ENCODE peak calls at places on chromosomes 11 and 22, in six cellular contexts. One of them, this sample, is unnamed.
A peak's percentile ranks its signal among the peaks of the same experiment; 100 is the strongest.

GRCh38 chr11:14148653-14149273 is 186.2 kb downstream of the SPON1 start:
- DNase-seq in BJ: no peak
- DNase-seq in foreskin fibroblast: no peak
- DNase-seq in right lobe of liver: no peak
- DNase-seq in Caco-2: no peak
- DNase-seq in AG10803: peak; percentile 53
- DNase-seq in this sample: no peak

GRCh38 chr22:30572840-30573593 is 1.4 kb downstream of the GAL3ST1 start:
- DNase-seq in BJ: no peak
- DNase-seq in foreskin fibroblast: no peak
- DNase-seq in right lobe of liver: no peak
- DNase-seq in Caco-2: no peak
- DNase-seq in AG10803: no peak
- DNase-seq in this sample: no peak

GRCh38 chr11:77121876-77122575 is 6.0 kb upstream of the MYO7A start:
- DNase-seq in BJ: no peak
- DNase-seq in foreskin fibroblast: no peak
- DNase-seq in right lobe of liver: no peak
- DNase-seq in Caco-2: no peak
- DNase-seq in AG10803: no peak
- DNase-seq in this sample: no peak

GRCh38 chr22:48832592-48832991 is 995.1 kb downstream of the BRD1 start:
- DNase-seq in BJ: no peak
- DNase-seq in foreskin fibroblast: no peak
- DNase-seq in right lobe of liver: no peak
- DNase-seq in Caco-2: no peak
- DNase-seq in AG10803: no peak
- DNase-seq in this sample: no peak

GRCh38 chr22:37854946-37855345 is 5.7 kb downstream of the EIF3L start:
- DNase-seq in BJ: no peak
- DNase-seq in foreskin fibroblast: no peak
- DNase-seq in right lobe of liver: no peak
- DNase-seq in Caco-2: no peak
- DNase-seq in AG10803: no peak
- DNase-seq in this sample: no peak

GRCh38 chr22:25362215-25362882 is 142.9 kb downstream of the CRYBB2 start:
- DNase-seq in BJ: no peak
- DNase-seq in foreskin fibroblast: no peak
- DNase-seq in right lobe of liver: peak; percentile 58
- DNase-seq in Caco-2: peak; percentile 63
- DNase-seq in AG10803: peak; percentile 34
- DNase-seq in this sample: peak; percentile 27

GRCh38 chr11:47587733-47588326 is 1.4 kb downstream of the FAM180B start:
- DNase-seq in BJ: no peak
- DNase-seq in foreskin fibroblast: no peak
- DNase-seq in right lobe of liver: peak; percentile 59
- DNase-seq in Caco-2: no peak
- DNase-seq in AG10803: no peak
- DNase-seq in this sample: no peak

GRCh38 chr11:102047305-102047924 is at the start of gene CFAP300:
- DNase-seq in BJ: peak; percentile 9
- DNase-seq in foreskin fibroblast: peak; percentile 71
- DNase-seq in right lobe of liver: peak; percentile 41
- DNase-seq in Caco-2: peak; percentile 92
- DNase-seq in AG10803: peak; percentile 88
- DNase-seq in this sample: peak; percentile 45

GRCh38 chr22:32754413-32755041 is 47.0 kb upstream of the TIMP3 start:
- DNase-seq in BJ: no peak
- DNase-seq in foreskin fibroblast: peak; percentile 20
- DNase-seq in right lobe of liver: no peak
- DNase-seq in Caco-2: peak; percentile 77
- DNase-seq in AG10803: peak; percentile 51
- DNase-seq in this sample: no peak

GRCh38 chr11:45924036-45924915 is 1.8 kb downstream of the LARGE2 start:
- DNase-seq in BJ: no peak
- DNase-seq in foreskin fibroblast: no peak
- DNase-seq in right lobe of liver: no peak
- DNase-seq in Caco-2: peak; percentile 32
- DNase-seq in AG10803: no peak
- DNase-seq in this sample: no peak

GRCh38 chr11:75325713-75326438 is 25.6 kb downstream of the ARRB1 start:
- DNase-seq in BJ: peak; percentile 68
- DNase-seq in foreskin fibroblast: peak; percentile 86
- DNase-seq in right lobe of liver: peak; percentile 65
- DNase-seq in Caco-2: no peak
- DNase-seq in AG10803: peak; percentile 84
- DNase-seq in this sample: no peak

GRCh38 chr11:118437736-118438125 is 1.4 kb downstream of the KMT2A start:
- DNase-seq in BJ: no peak
- DNase-seq in foreskin fibroblast: no peak
- DNase-seq in right lobe of liver: peak; percentile 58
- DNase-seq in Caco-2: no peak
- DNase-seq in AG10803: no peak
- DNase-seq in this sample: no peak

GRCh38 chr11:133957926-133958325 is 1.2 kb upstream of the IGSF9B start:
- DNase-seq in BJ: no peak
- DNase-seq in foreskin fibroblast: no peak
- DNase-seq in right lobe of liver: no peak
- DNase-seq in Caco-2: no peak
- DNase-seq in AG10803: peak; percentile 11
- DNase-seq in this sample: no peak
- H3K4me3 ChIP-seq in BJ: no peak overlapping the region
- H3K4me3 ChIP-seq in foreskin fibroblast: no peak overlapping the region
- H3K4me3 ChIP-seq in right lobe of liver: no peak overlapping the region
- H3K4me3 ChIP-seq in Caco-2: no peak overlapping the region
- H3K4me3 ChIP-seq in AG10803: no peak overlapping the region
- H3K4me3 ChIP-seq in this sample: no peak overlapping the region

GRCh38 chr22:39992088-39992826 is 2.5 kb upstream of the FAM83F start:
- DNase-seq in BJ: no peak
- DNase-seq in foreskin fibroblast: no peak
- DNase-seq in right lobe of liver: no peak
- DNase-seq in Caco-2: no peak
- DNase-seq in AG10803: no peak
- DNase-seq in this sample: no peak
- H3K4me3 ChIP-seq in BJ: no peak overlapping the region
- H3K4me3 ChIP-seq in foreskin fibroblast: no peak overlapping the region
- H3K4me3 ChIP-seq in right lobe of liver: no peak overlapping the region
- H3K4me3 ChIP-seq in Caco-2: no peak overlapping the region
- H3K4me3 ChIP-seq in AG10803: no peak overlapping the region
- H3K4me3 ChIP-seq in this sample: no peak overlapping the region

GRCh38 chr11:86207413-86207812 is 37.1 kb upstream of the EED start:
- DNase-seq in BJ: no peak
- DNase-seq in foreskin fibroblast: no peak
- DNase-seq in right lobe of liver: no peak
- DNase-seq in Caco-2: no peak
- DNase-seq in AG10803: no peak
- DNase-seq in this sample: no peak

GRCh38 chr11:86208572-86208971 is 36.0 kb upstream of the EED start:
- DNase-seq in BJ: no peak
- DNase-seq in foreskin fibroblast: no peak
- DNase-seq in right lobe of liver: no peak
- DNase-seq in Caco-2: no peak
- DNase-seq in AG10803: no peak
- DNase-seq in this sample: no peak

GRCh38 chr11:86205415-86206268 is 38.9 kb upstream of the EED start:
- DNase-seq in BJ: no peak
- DNase-seq in foreskin fibroblast: no peak
- DNase-seq in right lobe of liver: no peak
- DNase-seq in Caco-2: peak; percentile 52
- DNase-seq in AG10803: no peak
- DNase-seq in this sample: no peak

GRCh38 chr11:86204356-86204755 is 40.2 kb upstream of the EED start:
- DNase-seq in BJ: no peak
- DNase-seq in foreskin fibroblast: no peak
- DNase-seq in right lobe of liver: no peak
- DNase-seq in Caco-2: no peak
- DNase-seq in AG10803: no peak
- DNase-seq in this sample: no peak

GRCh38 chr11:86206296-86206695 is 38.3 kb upstream of the EED start:
- DNase-seq in BJ: no peak
- DNase-seq in foreskin fibroblast: no peak
- DNase-seq in right lobe of liver: no peak
- DNase-seq in Caco-2: no peak
- DNase-seq in AG10803: no peak
- DNase-seq in this sample: no peak
- H3K4me3 ChIP-seq in BJ: no peak overlapping the region
- H3K4me3 ChIP-seq in foreskin fibroblast: no peak overlapping the region
- H3K4me3 ChIP-seq in right lobe of liver: no peak overlapping the region
- H3K4me3 ChIP-seq in Caco-2: no peak overlapping the region
- H3K4me3 ChIP-seq in AG10803: no peak overlapping the region
- H3K4me3 ChIP-seq in this sample: no peak overlapping the region

DNA sequence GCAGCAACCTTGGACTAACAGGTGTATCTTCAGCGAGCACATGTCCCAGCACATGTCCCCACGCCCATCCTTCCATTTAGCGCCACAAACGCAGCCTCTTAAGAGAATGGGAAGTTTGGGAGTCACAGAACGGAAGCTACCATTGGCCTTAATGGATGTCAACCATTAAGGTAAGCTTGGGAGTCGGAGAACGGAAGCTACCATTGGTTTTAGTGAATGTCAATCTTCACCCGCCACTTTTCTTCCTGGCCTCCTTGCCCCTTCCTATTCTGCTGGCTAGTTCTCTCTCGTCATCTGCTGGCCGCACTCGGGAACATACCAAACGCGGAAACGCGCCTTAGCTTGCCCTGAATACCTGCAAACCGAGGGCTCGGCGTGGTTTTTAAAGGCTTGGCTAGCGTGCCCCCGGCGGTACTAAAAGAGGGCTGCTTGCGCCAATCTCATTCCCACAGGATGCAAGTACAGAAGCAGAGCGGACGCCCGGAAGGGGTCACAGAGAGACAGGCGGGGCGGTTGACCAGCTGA is 24.3 kb downstream of the GLYATL1 start:
- DNase-seq in BJ: peak; percentile 13
- DNase-seq in foreskin fibroblast: peak; percentile 22
- DNase-seq in right lobe of liver: peak; percentile 29
- DNase-seq in Caco-2: no peak
- DNase-seq in AG10803: peak; percentile 65
- DNase-seq in this sample: no peak
- H3K4me3 ChIP-seq in BJ: peak overlapping the region; percentile 20
- H3K4me3 ChIP-seq in foreskin fibroblast: peak overlapping the region; percentile 18
- H3K4me3 ChIP-seq in right lobe of liver: peak overlapping the region; percentile 47
- H3K4me3 ChIP-seq in Caco-2: no peak overlapping the region
- H3K4me3 ChIP-seq in AG10803: peak overlapping the region; percentile 35
- H3K4me3 ChIP-seq in this sample: no peak overlapping the region

GRCh38 chr11:73625690-73626318 is 20.6 kb upstream of the PLEKHB1 start:
- DNase-seq in BJ: peak; percentile 16
- DNase-seq in foreskin fibroblast: peak; percentile 41
- DNase-seq in right lobe of liver: peak; percentile 61
- DNase-seq in Caco-2: peak; percentile 86
- DNase-seq in AG10803: peak; percentile 57
- DNase-seq in this sample: no peak
- H3K4me3 ChIP-seq in BJ: peak overlapping the region; percentile 11
- H3K4me3 ChIP-seq in foreskin fibroblast: peak overlapping the region; percentile 18
- H3K4me3 ChIP-seq in right lobe of liver: no peak overlapping the region
- H3K4me3 ChIP-seq in Caco-2: no peak overlapping the region
- H3K4me3 ChIP-seq in AG10803: peak overlapping the region; percentile 45
- H3K4me3 ChIP-seq in this sample: no peak overlapping the region

GRCh38 chr11:579830-580601 is 3.7 kb downstream of the PHRF1 start:
- DNase-seq in BJ: no peak
- DNase-seq in foreskin fibroblast: no peak
- DNase-seq in right lobe of liver: no peak
- DNase-seq in Caco-2: no peak
- DNase-seq in AG10803: no peak
- DNase-seq in this sample: no peak

GRCh38 chr11:576791-577610 is 731 bp downstream of the PHRF1 start:
- DNase-seq in BJ: no peak
- DNase-seq in foreskin fibroblast: no peak
- DNase-seq in right lobe of liver: peak; percentile 39
- DNase-seq in Caco-2: no peak
- DNase-seq in AG10803: no peak
- DNase-seq in this sample: no peak

GRCh38 chr11:577611-577894 is 1.3 kb downstream of the PHRF1 start:
- DNase-seq in BJ: no peak
- DNase-seq in foreskin fibroblast: no peak
- DNase-seq in right lobe of liver: no peak
- DNase-seq in Caco-2: no peak
- DNase-seq in AG10803: no peak
- DNase-seq in this sample: no peak

GRCh38 chr11:575996-576756 is at the start of gene PHRF1:
- DNase-seq in BJ: peak; percentile 31
- DNase-seq in foreskin fibroblast: peak; percentile 92
- DNase-seq in right lobe of liver: peak; percentile 98
- DNase-seq in Caco-2: peak; percentile 95
- DNase-seq in AG10803: peak; percentile 94
- DNase-seq in this sample: peak; percentile 95

DNA sequence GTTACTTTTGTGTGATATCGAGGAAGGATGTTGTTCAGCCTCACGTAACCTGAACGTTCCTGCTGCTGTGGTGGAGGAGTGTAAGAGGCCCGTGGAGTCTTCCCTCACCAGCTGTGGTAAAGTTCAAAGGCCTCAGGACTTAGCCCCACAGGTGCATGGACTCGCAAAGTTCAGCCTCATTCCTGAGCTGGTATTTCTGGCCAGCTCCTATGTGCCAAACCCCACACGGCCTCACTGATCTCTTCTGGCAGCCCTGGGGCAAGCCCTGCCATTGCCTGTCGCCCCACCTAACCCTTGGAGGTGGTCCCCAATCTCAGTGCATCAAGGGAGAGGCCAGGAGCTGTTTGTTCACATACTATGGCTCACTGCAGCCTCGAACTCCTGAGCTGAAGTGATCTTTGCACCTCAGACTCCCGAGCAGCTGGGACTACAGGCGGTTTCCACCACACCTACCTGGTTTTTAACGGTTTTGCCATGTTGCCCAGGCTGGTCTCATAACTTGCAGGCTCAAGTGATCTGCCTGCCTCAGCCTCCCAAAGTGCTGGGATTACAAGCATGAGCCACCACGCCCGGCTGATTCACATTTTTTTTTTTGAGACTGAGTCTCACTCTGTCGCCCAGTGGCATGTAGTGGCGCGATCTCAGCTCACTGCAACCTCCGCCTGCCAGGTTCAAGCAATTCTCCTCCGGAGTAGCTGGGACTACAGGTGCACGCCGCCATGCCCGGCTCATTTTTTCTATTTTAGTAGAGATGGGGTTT is 2.2 kb downstream of the PHRF1 start:
- DNase-seq in BJ: no peak
- DNase-seq in foreskin fibroblast: no peak
- DNase-seq in right lobe of liver: peak; percentile 38
- DNase-seq in Caco-2: no peak
- DNase-seq in AG10803: no peak
- DNase-seq in this sample: no peak
- H3K4me3 ChIP-seq in BJ: no peak overlapping the region
- H3K4me3 ChIP-seq in foreskin fibroblast: peak overlapping the region; percentile 72
- H3K4me3 ChIP-seq in right lobe of liver: peak overlapping the region; percentile 95
- H3K4me3 ChIP-seq in Caco-2: peak overlapping the region; percentile 100
- H3K4me3 ChIP-seq in AG10803: peak overlapping the region; percentile 93
- H3K4me3 ChIP-seq in this sample: peak overlapping the region; percentile 97